ENCODE peak calls at places on chromosomes 4 and X, in ten cellular contexts. M is mesenchymal stem cell; L is CD4-positive, alpha-beta memory T cell; A is transverse colon; D is CD8-positive, alpha-beta memory T cell; K is sigmoid colon; R is ascending aorta; W is neuronal stem cell; F is adrenal gland; Q is suprapubic skin. E is an unnamed sample. For H3K9me3 and H3K36me3, the result is how much of the 10 kb centered on the place peaks cover.

GRCh38 chr4:102869569-102870227 is 906 bp downstream of the CISD2 start:
- DNase-seq in M (no peak), L (no peak), A (no peak), D (no peak), K (no peak), R (no peak), W (no peak), F (no peak), Q (no peak), E (no peak)

GRCh38 chrX:54248309-54248708 is 65.3 kb upstream of the FAM120C start:
- DNase-seq in M (peak), L (no peak), A (no peak), D (no peak), K (no peak), R (no peak), W (no peak), F (no peak), Q (no peak), E (no peak)

GRCh38 chr4:123479944-123480343 is 83.3 kb downstream of the SPRY1 start:
- DNase-seq in M (peak), L (no peak), A (no peak), D (no peak), K (no peak), R (no peak), W (no peak), F (no peak), Q (no peak), E (no peak)

GRCh38 chrX:78532363-78532762 is 126.8 kb downstream of the RTL3 start:
- DNase-seq in M (no peak), L (no peak), A (no peak), D (no peak), K (no peak), R (no peak), W (no peak), F (no peak), Q (no peak), E (no peak)

GRCh38 chr4:151960449-151961246 is 199.8 kb upstream of the GATB start:
- DNase-seq in M (no peak), L (no peak), A (no peak), D (no peak), K (no peak), R (no peak), W (no peak), F (no peak), Q (no peak), E (no peak)

GRCh38 chrX:127861611-127862010 is 190.6 kb downstream of the ACTRT1 start:
- DNase-seq in M (no peak), L (no peak), A (no peak), D (no peak), K (no peak), R (no peak), W (no peak), F (no peak), Q (no peak), E (no peak)

GRCh38 chr4:39976141-39976944 is 1.4 kb downstream of the PDS5A start:
- DNase-seq in M (peak), L (peak), A (peak), D (peak), K (peak), R (peak), W (peak), F (peak), Q (peak), E (peak)

GRCh38 chr4:86685401-86685800 is 91.3 kb downstream of the PTPN13 start:
- DNase-seq in M (peak), L (no peak), A (no peak), D (no peak), K (no peak), R (no peak), W (no peak), F (no peak), Q (no peak), E (no peak)

GRCh38 chr4:137609693-137610450 is 77.6 kb upstream of the PCDH18 start:
- DNase-seq in M (peak), L (no peak), A (no peak), D (no peak), K (no peak), R (no peak), W (no peak), F (no peak), Q (no peak), E (no peak)

GRCh38 chr4:11589676-11590075 is 161.0 kb upstream of the HS3ST1 start:
- DNase-seq in M (peak), L (no peak), A (no peak), D (no peak), K (no peak), R (no peak), W (no peak), F (no peak), Q (no peak), E (no peak)

GRCh38 chrX:43644124-43644701 is 11.9 kb upstream of the MAOA start:
- DNase-seq in M (peak), L (no peak), A (no peak), D (no peak), K (no peak), R (no peak), W (no peak), F (no peak), Q (no peak), E (no peak)

GRCh38 chr4:54954656-54955388 is 170.6 kb downstream of the KDR start:
- DNase-seq in M (no peak), L (no peak), A (no peak), D (no peak), K (no peak), R (no peak), W (no peak), F (peak), Q (no peak), E (no peak)

GRCh38 chr4:123750044-123750443 is 353.4 kb downstream of the SPRY1 start:
- DNase-seq in M (no peak), L (no peak), A (no peak), D (no peak), K (no peak), R (no peak), W (peak), F (no peak), Q (no peak), E (peak)

GRCh38 chrX:55484948-55485347 is 4.7 kb downstream of the USP51 start:
- DNase-seq in M (no peak), L (no peak), A (no peak), D (no peak), K (no peak), R (no peak), W (no peak), F (no peak), Q (no peak), E (no peak)

GRCh38 chr4:70954032-70954431 is 39.4 kb upstream of the DCK start:
- DNase-seq in M (no peak), L (no peak), A (no peak), D (no peak), K (no peak), R (no peak), W (no peak), F (no peak), Q (no peak), E (no peak)

GRCh38 chr4:40189997-40190396 is 6.8 kb upstream of the RHOH start:
- DNase-seq in M (peak), L (no peak), A (no peak), D (no peak), K (no peak), R (no peak), W (no peak), F (no peak), Q (no peak), E (no peak)

GRCh38 chrX:84729809-84730208 is 227.6 kb upstream of the HDX start:
- DNase-seq in M (peak), L (no peak), A (no peak), D (no peak), K (peak), R (no peak), W (peak), F (no peak), Q (no peak), E (peak)

GRCh38 chr4:1417522-1418390 is 11.5 kb upstream of the NKX1-1 start:
- DNase-seq in M (no peak), L (no peak), A (no peak), D (no peak), K (peak), R (peak), W (no peak), F (no peak), Q (peak), E (peak)

DNA sequence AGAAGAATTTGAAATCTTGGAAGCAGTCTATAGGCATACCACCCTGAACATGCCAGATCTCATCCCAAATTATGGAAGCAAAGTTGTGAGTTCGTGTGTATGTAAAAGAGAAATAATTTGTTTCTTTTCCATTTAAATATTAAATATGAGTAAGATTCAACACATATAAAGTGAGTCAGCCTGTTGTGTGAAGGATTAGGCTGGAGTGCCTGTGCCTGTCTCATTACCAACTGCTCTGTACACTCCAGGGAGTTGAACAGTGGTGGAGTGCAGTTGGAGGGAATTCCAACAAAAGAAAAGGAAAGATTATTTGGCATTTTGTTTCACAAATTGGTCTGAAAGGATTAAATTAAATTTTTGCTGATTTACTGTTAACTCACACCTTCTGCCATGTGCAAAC is 435.6 kb downstream of the FAT4 start:
- DNase-seq in M (no peak), L (no peak), A (no peak), D (no peak), K (no peak), R (no peak), W (no peak), F (no peak), Q (no peak), E (no peak)
- H3K9me3 ChIP-seq in M (under half), L (under half), A (under half), D (under half), K (under half), R (under half), W (under half), F (under half), Q (under half), E (under half)

GRCh38 chr4:6123976-6124375 is 76.4 kb downstream of the JAKMIP1 start:
- DNase-seq in M (no peak), L (no peak), A (no peak), D (no peak), K (no peak), R (no peak), W (no peak), F (no peak), Q (no peak), E (no peak)

GRCh38 chr4:6128221-6128871 is 72.0 kb downstream of the JAKMIP1 start:
- DNase-seq in M (no peak), L (no peak), A (no peak), D (no peak), K (peak), R (no peak), W (peak), F (no peak), Q (no peak), E (no peak)

GRCh38 chr4:6125103-6125651 is 75.2 kb downstream of the JAKMIP1 start:
- DNase-seq in M (no peak), L (no peak), A (no peak), D (no peak), K (peak), R (no peak), W (no peak), F (no peak), Q (no peak), E (no peak)

GRCh38 chr4:6124386-6125102 is 75.8 kb downstream of the JAKMIP1 start:
- DNase-seq in M (no peak), L (no peak), A (no peak), D (no peak), K (peak), R (no peak), W (no peak), F (no peak), Q (no peak), E (no peak)

GRCh38 chr4:6126971-6127745 is 73.2 kb downstream of the JAKMIP1 start:
- DNase-seq in M (no peak), L (no peak), A (no peak), D (no peak), K (peak), R (no peak), W (no peak), F (no peak), Q (no peak), E (no peak)
- H3K4me3 ChIP-seq in M (no peak), L (no peak), A (no peak), D (no peak), K (no peak), R (no peak), W (peak), F (no peak), Q (no peak), E (no peak)

GRCh38 chr4:184423003-184423686 is 51.2 kb downstream of the IRF2 start:
- DNase-seq in M (peak), L (no peak), A (peak), D (no peak), K (no peak), R (no peak), W (no peak), F (no peak), Q (no peak), E (no peak)
- H3K36me3 ChIP-seq in M (half or more), L (under half), A (under half), D (under half), K (under half), R (under half), W (under half), F (under half), Q (under half), E (under half)

GRCh38 chrX:57251965-57252364 is 34.5 kb upstream of the FAAH2 start:
- DNase-seq in M (no peak), L (no peak), A (no peak), D (no peak), K (no peak), R (no peak), W (no peak), F (no peak), Q (no peak), E (no peak)
- H3K9me3 ChIP-seq in M (under half), L (under half), A (under half), D (under half), K (under half), R (under half), W (under half), F (under half), Q (under half), E (under half)

GRCh38 chr4:119025440-119025839 is 110.2 kb upstream of the MYOZ2 start:
- DNase-seq in M (peak), L (no peak), A (peak), D (no peak), K (no peak), R (peak), W (no peak), F (no peak), Q (no peak), E (no peak)
- H3K4me3 ChIP-seq in M (peak), L (no peak), A (no peak), D (no peak), K (peak), R (peak), W (no peak), F (no peak), Q (peak), E (no peak)

DNA sequence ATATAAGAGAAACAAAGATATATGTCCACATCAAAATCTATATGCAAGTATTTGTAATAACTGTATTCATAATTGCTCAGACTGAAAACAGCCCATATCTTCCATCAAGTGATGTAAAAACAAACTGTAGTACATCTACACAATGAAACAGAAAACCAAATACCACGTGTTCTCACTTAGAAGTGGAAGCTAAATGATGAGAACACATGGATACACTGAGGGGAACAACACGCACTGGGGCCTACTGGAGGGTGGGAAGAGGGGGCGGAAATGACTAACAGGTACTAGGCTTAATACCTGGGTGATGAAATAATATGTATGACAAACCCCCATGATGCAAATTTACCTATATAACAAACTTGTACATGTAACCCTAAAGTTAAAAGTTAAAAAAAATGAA is 42.7 kb downstream of the UBA6 start:
- DNase-seq in M (no peak), L (no peak), A (no peak), D (no peak), K (no peak), R (no peak), W (no peak), F (no peak), Q (no peak), E (no peak)
- H3K36me3 ChIP-seq in M (half or more), L (under half), A (under half), D (under half), K (half or more), R (under half), W (under half), F (under half), Q (half or more), E (under half)

GRCh38 chrX:10118530-10118929 is 38.2 kb upstream of the CLCN4 start:
- DNase-seq in M (no peak), L (no peak), A (no peak), D (no peak), K (no peak), R (no peak), W (no peak), F (no peak), Q (no peak), E (no peak)

GRCh38 chrX:10119399-10119990 is 37.3 kb upstream of the CLCN4 start:
- DNase-seq in M (peak), L (peak), A (peak), D (peak), K (peak), R (peak), W (peak), F (peak), Q (peak), E (peak)

GRCh38 chrX:10124506-10125247 is 32.1 kb upstream of the CLCN4 start:
- DNase-seq in M (no peak), L (no peak), A (no peak), D (no peak), K (no peak), R (no peak), W (no peak), F (no peak), Q (no peak), E (no peak)

GRCh38 chrX:10120828-10121227 is 35.9 kb upstream of the CLCN4 start:
- DNase-seq in M (no peak), L (no peak), A (no peak), D (no peak), K (no peak), R (no peak), W (no peak), F (no peak), Q (no peak), E (no peak)

DNA sequence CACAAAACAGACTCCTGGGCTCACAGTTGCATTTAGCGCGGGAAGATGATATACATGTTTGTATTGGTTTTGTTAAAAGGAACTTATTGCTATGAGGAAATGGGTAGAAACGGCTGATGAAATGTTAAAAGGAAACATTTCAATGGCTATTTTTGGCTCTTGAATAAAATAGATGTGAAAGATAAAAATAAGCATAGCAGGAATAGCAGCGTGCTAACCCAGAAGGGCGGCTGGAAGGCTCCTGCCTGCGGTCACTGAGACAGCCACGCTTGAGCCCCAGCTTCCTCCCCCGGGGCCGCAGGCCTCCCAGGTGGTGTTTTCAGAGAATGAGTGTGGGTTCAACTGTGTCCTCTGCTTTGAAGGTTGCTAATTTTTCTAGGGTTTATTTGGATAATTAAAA is 35.0 kb upstream of the CLCN4 start:
- DNase-seq in M (no peak), L (no peak), A (peak), D (no peak), K (no peak), R (no peak), W (no peak), F (no peak), Q (no peak), E (no peak)
- H3K9me3 ChIP-seq in M (under half), L (under half), A (under half), D (under half), K (under half), R (under half), W (under half), F (under half), Q (under half), E (under half)

E was measured in WERI-Rb-1.